ENCODE peak calls at places on chromosomes 3 and 15, in four cellular contexts. One of them, this sample, is unnamed.

GRCh38 chr3:127038923-127039581 is 56.1 kb downstream of the PLXNA1 start:
- DNase-seq in WTC11: no peak
- DNase-seq in K562: no peak
- DNase-seq in HepG2: no peak
- DNase-seq in this sample: no peak

GRCh38 chr3:17514597-17514996 is 227.8 kb downstream of the TBC1D5 start:
- DNase-seq in WTC11: no peak
- DNase-seq in K562: no peak
- DNase-seq in HepG2: no peak
- DNase-seq in this sample: no peak

GRCh38 chr15:40925495-40925862 is 3.7 kb upstream of the DLL4 start:
- DNase-seq in WTC11: no peak
- DNase-seq in K562: no peak
- DNase-seq in HepG2: no peak
- DNase-seq in this sample: no peak

GRCh38 chr15:33968224-33968623 is at the start of gene CHRM5:
- DNase-seq in WTC11: no peak
- DNase-seq in K562: no peak
- DNase-seq in HepG2: no peak
- DNase-seq in this sample: no peak

GRCh38 chr3:169118666-169119370 is 544.7 kb downstream of the MECOM start:
- DNase-seq in WTC11: no peak
- DNase-seq in K562: no peak
- DNase-seq in HepG2: no peak
- DNase-seq in this sample: no peak

GRCh38 chr15:83581381-83581780 is 72.5 kb upstream of the ADAMTSL3 start:
- DNase-seq in WTC11: no peak
- DNase-seq in K562: no peak
- DNase-seq in HepG2: no peak
- DNase-seq in this sample: no peak

GRCh38 chr3:66747251-66747650 is 246.4 kb upstream of the LRIG1 start:
- DNase-seq in WTC11: no peak
- DNase-seq in K562: no peak
- DNase-seq in HepG2: no peak
- DNase-seq in this sample: no peak

GRCh38 chr3:33250712-33251111 is 26.5 kb upstream of the FBXL2 start:
- DNase-seq in WTC11: no peak
- DNase-seq in K562: no peak
- DNase-seq in HepG2: no peak
- DNase-seq in this sample: no peak

GRCh38 chr3:17551333-17551732 is 191.1 kb downstream of the TBC1D5 start:
- DNase-seq in WTC11: no peak
- DNase-seq in K562: no peak
- DNase-seq in HepG2: no peak
- DNase-seq in this sample: no peak

GRCh38 chr3:14884665-14885064 is 62.7 kb upstream of the NR2C2 start:
- DNase-seq in WTC11: no peak
- DNase-seq in K562: no peak
- DNase-seq in HepG2: no peak
- DNase-seq in this sample: no peak

GRCh38 chr3:150612494-150612893 is 9.4 kb downstream of the SELENOT start:
- DNase-seq in WTC11: no peak
- DNase-seq in K562: no peak
- DNase-seq in HepG2: no peak
- DNase-seq in this sample: no peak

GRCh38 chr3:150613034-150613433 is 9.9 kb downstream of the SELENOT start:
- DNase-seq in WTC11: no peak
- DNase-seq in K562: no peak
- DNase-seq in HepG2: no peak
- DNase-seq in this sample: no peak

GRCh38 chr3:150609988-150610387 is 6.9 kb downstream of the SELENOT start:
- DNase-seq in WTC11: no peak
- DNase-seq in K562: no peak
- DNase-seq in HepG2: no peak
- DNase-seq in this sample: no peak

GRCh38 chr3:150611666-150612065 is 8.5 kb downstream of the SELENOT start:
- DNase-seq in WTC11: no peak
- DNase-seq in K562: no peak
- DNase-seq in HepG2: no peak
- DNase-seq in this sample: no peak

DNA sequence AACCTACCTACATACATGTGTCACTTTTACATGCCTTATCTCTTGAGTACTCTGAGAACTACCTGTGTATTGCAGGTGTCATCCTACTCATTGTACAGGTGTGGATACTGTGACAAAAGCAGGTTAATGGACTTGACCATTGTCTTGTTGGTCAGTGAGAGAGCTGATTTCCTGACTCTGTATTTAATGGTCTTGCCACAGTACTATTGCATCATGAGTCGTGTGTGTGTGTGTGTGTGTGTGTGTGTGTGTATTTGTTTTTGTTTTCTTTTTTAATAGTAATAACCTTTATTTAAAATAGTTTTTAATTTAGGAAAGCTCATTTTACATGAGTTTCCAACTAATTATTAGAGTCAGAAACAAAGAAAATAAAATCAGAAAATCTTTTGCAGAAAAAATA is 7.7 kb downstream of the SELENOT start:
- DNase-seq in WTC11: no peak
- DNase-seq in K562: no peak
- DNase-seq in HepG2: no peak
- DNase-seq in this sample: no peak
- TF ChIP-seq ATF3 in WTC11: no peak
- TF ChIP-seq ATF3 in K562: no peak
- TF ChIP-seq ATF3 in HepG2: no peak
- TF ChIP-seq ATF3 in this sample: peak; percentile 22

DNA sequence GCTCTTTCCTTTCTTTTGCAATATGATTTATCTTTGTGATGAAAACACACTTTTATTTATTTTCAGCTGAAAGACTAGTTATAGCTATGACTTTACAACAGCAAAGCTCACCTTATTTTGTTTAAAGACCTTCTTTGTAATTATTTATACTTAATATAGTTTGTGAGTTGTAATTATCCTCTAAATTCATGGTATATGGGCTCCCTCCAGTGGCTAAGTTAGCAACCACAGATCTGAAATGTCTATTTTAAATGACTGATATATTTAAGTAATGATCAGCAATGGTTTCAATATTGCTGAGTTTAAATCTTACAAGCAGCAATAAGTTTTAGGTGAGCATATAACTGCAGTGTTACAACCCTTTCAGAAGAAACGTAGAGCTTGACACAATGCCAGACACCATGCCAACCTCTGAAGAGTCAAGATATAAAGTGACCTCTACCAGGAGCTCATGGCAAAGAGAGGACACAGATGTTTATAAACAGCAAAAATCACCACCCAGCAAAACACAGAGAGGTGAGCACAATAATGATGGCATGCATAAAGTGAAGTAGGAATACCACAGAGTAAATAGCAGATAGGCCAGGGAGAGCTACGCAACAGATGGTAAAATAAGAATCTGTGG is 143.6 kb upstream of the ZNF385D start:
- DNase-seq in WTC11: no peak
- DNase-seq in K562: no peak
- DNase-seq in HepG2: no peak
- DNase-seq in this sample: no peak
- TF ChIP-seq ATF3 in WTC11: no peak
- TF ChIP-seq ATF3 in K562: no peak
- TF ChIP-seq ATF3 in HepG2: no peak
- TF ChIP-seq ATF3 in this sample: no peak

GRCh38 chr3:178267158-178267838 is 268.9 kb upstream of the KCNMB2 start:
- DNase-seq in WTC11: no peak
- DNase-seq in K562: no peak
- DNase-seq in HepG2: no peak
- DNase-seq in this sample: no peak
- TF ChIP-seq ATF3 in WTC11: no peak
- TF ChIP-seq ATF3 in K562: no peak
- TF ChIP-seq ATF3 in HepG2: no peak
- TF ChIP-seq ATF3 in this sample: no peak

GRCh38 chr3:38118421-38119247 is 18.3 kb downstream of the ACAA1 start:
- DNase-seq in WTC11: no peak
- DNase-seq in K562: no peak
- DNase-seq in HepG2: no peak
- DNase-seq in this sample: no peak

GRCh38 chr3:38116471-38117162 is 20.3 kb downstream of the ACAA1 start:
- DNase-seq in WTC11: peak; percentile 5
- DNase-seq in K562: peak; percentile 64
- DNase-seq in HepG2: no peak
- DNase-seq in this sample: no peak

GRCh38 chr3:38119248-38119544 is 17.7 kb downstream of the ACAA1 start:
- DNase-seq in WTC11: no peak
- DNase-seq in K562: no peak
- DNase-seq in HepG2: no peak
- DNase-seq in this sample: no peak

GRCh38 chr3:38117163-38117716 is 19.7 kb downstream of the ACAA1 start:
- DNase-seq in WTC11: no peak
- DNase-seq in K562: no peak
- DNase-seq in HepG2: no peak
- DNase-seq in this sample: no peak

GRCh38 chr3:38117748-38118420 is 19.0 kb downstream of the ACAA1 start:
- DNase-seq in WTC11: peak; percentile 74
- DNase-seq in K562: peak; percentile 85
- DNase-seq in HepG2: peak; percentile 65
- DNase-seq in this sample: peak; percentile 40
- TF ChIP-seq ATF3 in WTC11: no peak
- TF ChIP-seq ATF3 in K562: no peak
- TF ChIP-seq ATF3 in HepG2: no peak
- TF ChIP-seq ATF3 in this sample: no peak

This sample was measured in HCT116.